ENCODE peak calls at places on chromosome 1, in six cellular contexts. D, L, H, C, F and I are unnamed samples.

GRCh38 chr1:54564312-54565112 is 16.5 kb downstream of the ACOT11 start:
- DNase-seq in D (no peak), L (no peak), H (no peak), C (peak; percentile 97), F (no peak), I (no peak)

GRCh38 chr1:162366149-162366548 is 10.5 kb downstream of the SPATA46 start:
- DNase-seq in D (no peak), L (no peak), H (no peak), C (no peak), F (no peak), I (no peak)

GRCh38 chr1:67834246-67834877 is 1.1 kb upstream of the GNG12 start:
- DNase-seq in D (no peak), L (no peak), H (no peak), C (no peak), F (no peak), I (no peak)

GRCh38 chr1:199054706-199055105 is 415.9 kb downstream of the PTPRC start:
- DNase-seq in D (no peak), L (no peak), H (no peak), C (no peak), F (no peak), I (no peak)

GRCh38 chr1:185969028-185969427 is 234.8 kb downstream of the HMCN1 start:
- DNase-seq in D (no peak), L (no peak), H (peak; percentile 29), C (no peak), F (no peak), I (no peak)

GRCh38 chr1:169129109-169129789 is 22.8 kb downstream of the ATP1B1 start:
- DNase-seq in D (no peak), L (no peak), H (no peak), C (no peak), F (peak; percentile 33), I (no peak)

GRCh38 chr1:181936269-181936668 is 125.2 kb downstream of the ZNF648 start:
- DNase-seq in D (no peak), L (no peak), H (no peak), C (no peak), F (no peak), I (no peak)

GRCh38 chr1:19042675-19043578 is 86.5 kb upstream of the IFFO2 start:
- DNase-seq in D (no peak), L (no peak), H (no peak), C (no peak), F (no peak), I (peak; percentile 57)

GRCh38 chr1:226722240-226722900 is 16.7 kb downstream of the ITPKB start:
- DNase-seq in D (no peak), L (no peak), H (no peak), C (no peak), F (no peak), I (peak; percentile 36)

GRCh38 chr1:48177257-48177656 is 45.3 kb upstream of the SLC5A9 start:
- DNase-seq in D (no peak), L (no peak), H (no peak), C (no peak), F (no peak), I (no peak)

GRCh38 chr1:29286194-29286767 is 50.0 kb downstream of the PTPRU start:
- DNase-seq in D (no peak), L (no peak), H (no peak), C (no peak), F (no peak), I (peak; percentile 40)

GRCh38 chr1:90721210-90722194 is 4.4 kb upstream of the BARHL2 start:
- DNase-seq in D (peak; percentile 50), L (no peak), H (peak; percentile 65), C (peak; percentile 62), F (peak; percentile 21), I (peak; percentile 83)

GRCh38 chr1:175951627-175952026 is 208.2 kb upstream of the TNR start:
- DNase-seq in D (no peak), L (no peak), H (no peak), C (no peak), F (no peak), I (no peak)

GRCh38 chr1:198780376-198780775 is 141.5 kb downstream of the PTPRC start:
- DNase-seq in D (no peak), L (no peak), H (no peak), C (no peak), F (no peak), I (no peak)

GRCh38 chr1:27940870-27941269 is 6.1 kb downstream of the SMPDL3B start:
- DNase-seq in D (no peak), L (no peak), H (no peak), C (no peak), F (no peak), I (no peak)

GRCh38 chr1:1777510-1777909 is 760 bp downstream of the NADK start:
- DNase-seq in D (no peak), L (no peak), H (peak; percentile 76), C (peak; percentile 69), F (no peak), I (no peak)

GRCh38 chr1:97770376-97770775 is 150.5 kb downstream of the DPYD start:
- DNase-seq in D (no peak), L (no peak), H (no peak), C (no peak), F (no peak), I (no peak)

GRCh38 chr1:12618661-12619395 is 818 bp upstream of the DHRS3 start:
- DNase-seq in D (no peak), L (peak; percentile 59), H (peak; percentile 80), C (peak; percentile 90), F (peak; percentile 86), I (peak; percentile 84)

GRCh38 chr1:153081736-153082135 is 10.3 kb upstream of the SPRR2B start:
- DNase-seq in D (no peak), L (no peak), H (no peak), C (no peak), F (no peak), I (no peak)

GRCh38 chr1:32398401-32398800 is 4.2 kb upstream of the BSDC1 start:
- DNase-seq in D (no peak), L (no peak), H (no peak), C (no peak), F (peak; percentile 18), I (peak; percentile 7)

GRCh38 chr1:185058103-185058502 is 12.7 kb downstream of the RNF2 start:
- DNase-seq in D (no peak), L (no peak), H (no peak), C (no peak), F (no peak), I (no peak)

GRCh38 chr1:45879885-45880598 is 76.6 kb downstream of the MAST2 start:
- DNase-seq in D (no peak), L (no peak), H (no peak), C (no peak), F (no peak), I (no peak)

GRCh38 chr1:153617677-153618076 is 1.6 kb upstream of the S100A14 start:
- DNase-seq in D (no peak), L (no peak), H (no peak), C (peak; percentile 90), F (no peak), I (peak; percentile 94)

GRCh38 chr1:26156285-26157038 is 2.4 kb upstream of the FAM110D start:
- DNase-seq in D (no peak), L (no peak), H (no peak), C (no peak), F (no peak), I (no peak)

DNA sequence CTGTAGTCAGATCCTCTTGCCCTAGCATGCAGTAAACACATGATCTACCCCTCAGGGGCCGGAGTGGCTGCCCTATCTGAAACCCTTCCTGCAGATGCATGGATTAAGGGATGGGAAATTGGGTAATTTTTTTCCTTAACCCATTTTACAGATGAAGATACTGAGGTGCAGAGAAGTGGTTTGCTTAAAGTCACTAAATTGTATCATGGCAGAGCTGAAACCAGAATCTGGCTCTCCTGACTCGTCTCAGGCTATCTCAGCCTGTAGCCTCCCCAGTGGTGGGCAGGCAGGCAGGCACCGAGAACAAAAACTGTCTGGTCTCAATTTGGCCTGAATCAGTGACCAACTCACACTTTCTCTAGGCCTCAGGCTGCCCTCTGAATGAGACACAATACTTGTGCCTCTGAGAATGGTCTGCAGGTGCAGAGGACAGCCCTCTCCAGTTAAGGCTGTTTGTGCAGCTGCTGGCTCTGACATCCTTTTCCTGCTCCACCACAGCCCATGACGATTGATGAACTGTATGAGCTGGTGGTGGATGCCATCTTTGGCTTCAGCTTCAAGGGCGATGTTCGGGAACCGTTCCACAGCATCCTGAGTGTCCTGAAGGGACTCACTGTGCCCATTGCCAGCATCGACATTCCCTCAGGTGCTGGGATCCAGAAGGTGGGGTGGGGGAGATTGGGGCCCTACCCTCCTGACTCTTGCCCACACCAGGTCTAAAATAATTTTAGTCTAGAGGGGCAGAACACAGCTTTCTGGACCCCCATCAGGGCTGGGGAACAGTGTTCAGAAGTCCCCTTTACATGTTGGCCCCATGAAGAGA is 1.5 kb downstream of the NAXE start:
- DNase-seq in D (no peak), L (no peak), H (no peak), C (no peak), F (no peak), I (no peak)
- H3K4me3 ChIP-seq in D (peak overlapping the region; percentile 84), L (no peak overlapping the region), H (no peak overlapping the region), C (no peak overlapping the region), F (no peak overlapping the region), I (no peak overlapping the region)

DNA sequence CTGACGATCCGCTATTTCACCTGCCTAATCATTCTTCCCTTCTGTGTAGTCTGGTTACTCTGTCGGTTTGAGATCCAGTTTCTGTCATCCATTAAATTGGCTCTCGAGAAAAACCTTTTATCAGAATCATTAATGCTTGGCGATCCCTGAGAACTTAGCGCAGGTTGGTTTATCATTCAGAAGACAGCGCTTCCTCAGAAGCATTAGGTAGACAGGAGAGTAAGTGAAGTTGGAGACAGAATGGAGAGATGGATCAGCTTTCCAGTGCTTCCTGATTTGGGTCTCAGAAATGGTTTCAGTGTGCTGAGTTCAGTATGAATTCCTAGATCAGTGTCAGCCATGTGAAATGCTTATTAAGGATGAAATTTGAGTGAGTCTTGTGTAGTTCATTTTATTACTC is 1.3 kb downstream of the USP1 start:
- DNase-seq in D (no peak), L (no peak), H (peak; percentile 8), C (no peak), F (no peak), I (no peak)
- H3K4me3 ChIP-seq in D (peak overlapping the region; percentile 84), L (peak overlapping the region; percentile 81), H (peak overlapping the region; percentile 89), C (peak overlapping the region; percentile 95), F (peak overlapping the region; percentile 90), I (peak overlapping the region; percentile 97)

GRCh38 chr1:51296379-51297357 is 33.7 kb downstream of the TTC39A start:
- DNase-seq in D (peak; percentile 75), L (no peak), H (peak; percentile 82), C (peak; percentile 92), F (peak; percentile 68), I (peak; percentile 89)
- H3K4me3 ChIP-seq in D (peak overlapping the region; percentile 27), L (peak overlapping the region; percentile 14), H (peak overlapping the region; percentile 30), C (peak overlapping the region; percentile 5), F (peak overlapping the region; percentile 39), I (peak overlapping the region; percentile 49)

GRCh38 chr1:66275083-66275482 is 258.9 kb upstream of the SGIP1 start:
- DNase-seq in D (no peak), L (no peak), H (no peak), C (no peak), F (no peak), I (no peak)

GRCh38 chr1:66276229-66276628 is 257.7 kb upstream of the SGIP1 start:
- DNase-seq in D (no peak), L (no peak), H (no peak), C (no peak), F (no peak), I (no peak)

GRCh38 chr1:66275601-66276023 is 258.3 kb upstream of the SGIP1 start:
- DNase-seq in D (no peak), L (no peak), H (no peak), C (no peak), F (no peak), I (no peak)

GRCh38 chr1:66273674-66274073 is 260.3 kb upstream of the SGIP1 start:
- DNase-seq in D (no peak), L (no peak), H (peak; percentile 44), C (no peak), F (no peak), I (no peak)

GRCh38 chr1:66274634-66275033 is 259.3 kb upstream of the SGIP1 start:
- DNase-seq in D (no peak), L (no peak), H (no peak), C (no peak), F (peak; percentile 50), I (no peak)
- H3K4me3 ChIP-seq in D (no peak overlapping the region), L (no peak overlapping the region), H (no peak overlapping the region), C (no peak overlapping the region), F (no peak overlapping the region), I (no peak overlapping the region)